ENCODE peak calls at places on chromosomes 2 and 18, in ten cellular contexts. F is kidney, G is heart right ventricle, T is coronary artery, H is fibroblast of pulmonary artery, N is cardiac fibroblast, B is AG10803, P is esophagus squamous epithelium, M is Calu3, C is transverse colon. D is an unnamed sample.

GRCh38 chr18:26479686-26480079 is 68.7 kb downstream of the KCTD1 start:
- DNase-seq in M (no peak), H (no peak), P (no peak), C (no peak), G (no peak), F (no peak), N (no peak), B (peak; percentile 76), T (no peak), D (peak; percentile 44)

GRCh38 chr2:126655500-126656310 is at the start of gene GYPC:
- DNase-seq in F (peak; percentile 96), P (no peak), G (peak; percentile 84), N (peak; percentile 83), C (peak; percentile 55), T (peak; percentile 92), B (peak; percentile 80), M (no peak), H (peak; percentile 84), D (peak; percentile 22)

GRCh38 chr2:29920631-29921559 is 491 bp downstream of the ALK start:
- DNase-seq in F (peak; percentile 72), G (no peak), C (no peak), H (no peak), P (no peak), B (peak; percentile 8), T (no peak), M (no peak), N (peak; percentile 11), D (no peak)

GRCh38 chr18:61710082-61710620 is 182.7 kb downstream of the RNF152 start:
- DNase-seq in G (no peak), N (no peak), T (no peak), C (peak; percentile 28), M (no peak), H (no peak), B (no peak), F (no peak), P (no peak), D (no peak)

GRCh38 chr2:135904590-135904989 is 28.3 kb upstream of the MCM6 start:
- DNase-seq in M (no peak), B (peak; percentile 54), P (no peak), N (peak; percentile 67), T (no peak), G (no peak), H (peak; percentile 74), F (no peak), C (no peak), D (peak; percentile 3)

GRCh38 chr18:48376406-48376805 is 32.8 kb downstream of the ZBTB7C start:
- DNase-seq in N (no peak), M (no peak), T (peak; percentile 57), H (no peak), G (no peak), F (no peak), C (no peak), P (no peak), B (no peak), D (no peak)

GRCh38 chr2:180406687-180407086 is 399.6 kb upstream of the CWC22 start:
- DNase-seq in M (no peak), C (no peak), G (no peak), H (no peak), N (no peak), T (no peak), B (no peak), P (no peak), F (no peak), D (no peak)

GRCh38 chr2:232174662-232175061 is 203.9 kb upstream of the ALPP start:
- DNase-seq in H (no peak), F (no peak), P (no peak), B (no peak), G (no peak), T (no peak), N (no peak), C (no peak), M (no peak), D (no peak)

GRCh38 chr2:235539773-235540172 is 45.9 kb downstream of the AGAP1 start:
- DNase-seq in B (no peak), F (peak; percentile 47), N (no peak), G (no peak), M (no peak), T (no peak), P (no peak), C (no peak), H (no peak), D (no peak)

GRCh38 chr18:2985628-2986027 is 27.3 kb downstream of the LPIN2 start:
- DNase-seq in P (no peak), C (no peak), B (peak; percentile 40), N (peak; percentile 69), G (no peak), M (peak; percentile 34), F (no peak), H (peak; percentile 63), T (no peak), D (no peak)

GRCh38 chr2:39203382-39203781 is 40.4 kb downstream of the CDKL4 start:
- DNase-seq in M (no peak), T (no peak), F (no peak), G (no peak), B (no peak), N (no peak), C (no peak), H (no peak), P (no peak), D (no peak)

GRCh38 chr18:3585656-3586509 is 135.9 kb downstream of the TGIF1 start:
- DNase-seq in G (peak; percentile 67), H (peak; percentile 90), T (no peak), B (peak; percentile 83), N (peak; percentile 91), M (peak; percentile 91), F (peak; percentile 87), P (peak; percentile 10), C (peak; percentile 90), D (no peak)

GRCh38 chr2:119178811-119179601 is 20.5 kb upstream of the C1QL2 start:
- DNase-seq in T (no peak), M (peak; percentile 50), F (no peak), C (no peak), P (no peak), G (no peak), N (no peak), H (no peak), B (peak; percentile 73), D (no peak)

GRCh38 chr2:65240657-65241056 is 13.0 kb downstream of the ACTR2 start:
- DNase-seq in T (no peak), M (no peak), G (no peak), F (no peak), B (no peak), H (peak; percentile 29), N (peak; percentile 39), C (no peak), P (no peak), D (no peak)

GRCh38 chr18:49843778-49844625 is 30.7 kb upstream of the ACAA2 start:
- DNase-seq in N (no peak), H (no peak), M (no peak), C (no peak), T (no peak), F (no peak), B (no peak), G (no peak), P (no peak), D (no peak)
- TF ChIP-seq CTCF in N (no peak), H (no peak), M (no peak), C (no peak), T (no peak), F (no peak), B (no peak), G (no peak), P (no peak), D (no peak)

DNA sequence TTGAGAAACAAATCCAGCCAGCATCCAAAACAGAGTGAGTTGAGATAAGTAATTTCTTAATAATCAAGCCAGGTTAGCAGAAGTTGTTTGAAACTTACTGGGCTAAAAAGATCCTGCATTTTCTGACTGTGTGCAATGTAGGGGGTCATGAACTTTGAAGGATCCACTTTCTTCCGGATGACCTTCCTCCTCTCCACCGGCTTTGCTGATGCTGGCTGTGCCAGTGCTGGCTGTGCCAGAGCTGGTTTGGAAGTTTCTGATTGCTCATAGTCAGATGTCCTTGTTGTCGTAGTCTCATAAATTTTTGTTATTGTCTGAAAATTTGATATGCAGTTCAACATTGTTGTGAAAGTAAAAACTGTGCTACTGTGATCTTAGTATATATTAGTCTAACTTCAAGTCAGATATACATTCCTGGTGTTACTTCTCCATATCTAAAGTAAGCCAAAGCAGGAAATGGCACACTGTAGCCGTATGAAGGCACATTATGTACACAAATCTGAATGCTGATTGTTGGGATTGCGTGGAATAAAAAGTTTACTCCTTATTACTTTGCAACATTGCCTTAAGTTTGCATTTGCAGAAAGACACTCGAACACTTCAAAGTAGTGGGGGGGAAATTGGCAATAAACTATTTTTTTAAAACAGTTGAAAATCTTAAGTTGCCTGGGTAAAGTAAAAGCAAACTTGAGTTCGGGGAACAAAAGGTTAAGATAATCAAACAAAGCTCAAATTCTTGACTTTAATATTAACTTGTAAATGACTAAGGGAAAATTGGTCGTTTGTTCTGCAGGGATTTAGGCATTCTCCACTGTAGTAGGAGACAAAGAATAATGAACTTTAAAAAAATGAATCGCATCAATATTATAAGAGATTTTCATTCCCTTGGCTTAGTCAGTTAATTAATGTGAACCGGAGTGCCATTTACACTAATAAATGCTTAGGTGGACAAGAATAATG is 6.4 kb downstream of the NEB start:
- DNase-seq in C (no peak), M (no peak), F (no peak), B (no peak), T (no peak), N (no peak), P (no peak), G (no peak), H (no peak), D (no peak)
- TF ChIP-seq CTCF in C (no peak), M (no peak), F (no peak), B (no peak), T (no peak), N (no peak), P (no peak), G (no peak), H (no peak), D (no peak)

GRCh38 chr18:39199231-39199855 is 1633.7 kb upstream of the CELF4 start:
- DNase-seq in H (no peak), B (no peak), M (no peak), F (no peak), G (no peak), P (no peak), C (no peak), N (no peak), T (no peak), D (no peak)
- TF ChIP-seq CTCF in H (no peak), B (no peak), M (no peak), F (no peak), G (no peak), P (no peak), C (no peak), N (no peak), T (no peak), D (no peak)

DNA sequence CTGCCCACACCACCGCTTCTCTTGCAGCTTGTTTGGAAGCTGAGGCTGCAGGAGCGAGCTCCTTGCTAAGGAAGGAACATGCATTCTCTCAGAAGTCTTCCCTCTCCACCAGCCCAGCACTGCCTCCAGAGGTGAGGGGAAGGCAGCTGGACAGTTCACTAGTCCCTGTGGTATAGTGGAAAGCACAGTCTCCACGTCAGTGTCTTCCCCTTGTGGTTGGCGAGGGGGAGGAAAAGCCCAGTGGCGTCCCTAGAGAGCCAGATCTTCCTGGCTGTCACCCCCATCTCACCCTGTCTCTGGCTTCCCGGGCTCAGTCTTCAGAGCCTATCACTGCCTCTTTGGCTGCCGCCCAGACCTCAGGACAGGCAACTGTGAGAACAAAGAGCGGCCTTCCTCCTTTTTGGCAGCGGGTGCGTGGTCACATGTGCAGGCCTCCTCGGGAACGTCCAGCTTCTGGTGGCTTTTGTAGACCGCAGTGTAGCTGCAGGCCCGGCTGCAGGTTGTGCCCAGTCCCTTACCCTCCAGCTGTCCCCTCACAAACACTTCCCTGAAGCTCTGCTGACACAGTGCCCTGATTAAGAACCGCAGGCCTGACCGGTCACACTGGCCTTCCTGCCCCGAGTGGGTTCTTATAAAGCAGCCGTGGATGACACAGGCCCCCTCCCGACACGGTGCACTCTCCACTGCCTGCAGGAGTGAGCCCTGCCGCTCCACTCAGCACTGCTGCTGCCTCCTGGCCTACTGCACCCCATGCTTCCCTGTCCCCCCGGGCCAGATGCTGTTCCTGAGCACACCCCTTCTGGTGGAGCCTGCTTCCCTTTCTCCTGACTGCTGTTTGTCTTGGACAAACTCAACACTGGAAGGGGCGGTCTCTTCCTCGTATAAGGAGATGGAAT is 90.9 kb downstream of the RNF144A start:
- DNase-seq in B (peak; percentile 45), P (no peak), N (peak; percentile 90), M (no peak), T (peak; percentile 84), C (peak; percentile 73), G (peak; percentile 94), F (peak; percentile 96), H (peak; percentile 93), D (peak; percentile 22)
- TF ChIP-seq CTCF in B (peak; percentile 29), P (no peak), N (peak; percentile 50), M (no peak), T (no peak), C (no peak), G (peak; percentile 37), F (peak; percentile 17), H (peak; percentile 59), D (peak; percentile 54)